ENCODE peak calls at places on chromosomes 16 and 17, in six cellular contexts. L is occipital lobe; N is KG1; A is stomach; D is stimulated activated CD8-positive, alpha-beta memory T cell treated with anti-CD3 and anti-CD28 coated beads, Interleukin-15, amount 100 ng/mL, for 1 hour; B is small intestine. I is an unnamed sample.

GRCh38 chr17:63930951-63931575 is 1.1 kb downstream of the CD79B start:
- DNase-seq in L (no peak), N (no peak), A (peak), D (no peak), B (peak), I (peak)

GRCh38 chr17:18158022-18158600 is 25.5 kb upstream of the ALKBH5 start:
- DNase-seq in L (peak), N (no peak), A (peak), D (peak), B (peak), I (peak)

GRCh38 chr17:64385187-64386083 is 5.2 kb downstream of the PECAM1 start:
- DNase-seq in L (no peak), N (no peak), A (no peak), D (peak), B (no peak), I (no peak)

GRCh38 chr16:88315543-88316105 is 67.1 kb upstream of the ZNF469 start:
- DNase-seq in L (no peak), N (no peak), A (peak), D (no peak), B (peak), I (no peak)

GRCh38 chr17:75693500-75694481 is 26.7 kb downstream of the SAP30BP start:
- DNase-seq in L (peak), N (no peak), A (no peak), D (no peak), B (peak), I (peak)

GRCh38 chr16:87017388-87018012 is 299.7 kb downstream of the C16orf95 start:
- DNase-seq in L (no peak), N (no peak), A (no peak), D (no peak), B (no peak), I (peak)

GRCh38 chr16:49834496-49835009 is 21.4 kb downstream of the ZNF423 start:
- DNase-seq in L (no peak), N (no peak), A (no peak), D (no peak), B (no peak), I (peak)

GRCh38 chr16:11560701-11561439 is 25.8 kb downstream of the LITAF start:
- DNase-seq in L (no peak), N (no peak), A (no peak), D (peak), B (peak), I (peak)

GRCh38 chr17:57442914-57443571 is 186.7 kb downstream of the MSI2 start:
- DNase-seq in L (peak), N (peak), A (peak), D (peak), B (no peak), I (no peak)

I was measured in neural progenitor cell.